ENCODE peak calls at places on chromosomes 2 and 18, in five cellular contexts. R, S, T, O and U are unnamed samples.

GRCh38 chr2:70041666-70042065 is 45.6 kb upstream of the PCBP1 start:
- DNase-seq in R (peak; percentile 5), S (no peak), T (no peak), O (no peak), U (no peak)

GRCh38 chr2:65073879-65074565 is 17.8 kb downstream of the CEP68 start:
- DNase-seq in R (no peak), S (no peak), T (no peak), O (no peak), U (no peak)

GRCh38 chr18:6660334-6660733 is 69.2 kb upstream of the ARHGAP28 start:
- DNase-seq in R (peak; percentile 51), S (peak; percentile 22), T (no peak), O (no peak), U (no peak)

GRCh38 chr2:100893753-100894530 is 74.0 kb downstream of the NPAS2 start:
- DNase-seq in R (peak; percentile 48), S (no peak), T (no peak), O (peak; percentile 96), U (peak; percentile 69)

GRCh38 chr2:241157841-241158545 is 7.7 kb downstream of the PPP1R7 start:
- DNase-seq in R (no peak), S (peak; percentile 51), T (no peak), O (no peak), U (no peak)

GRCh38 chr2:218622606-218623238 is 15.0 kb downstream of the PLCD4 start:
- DNase-seq in R (no peak), S (no peak), T (no peak), O (no peak), U (no peak)

GRCh38 chr2:45452866-45453265 is 158.2 kb downstream of the SRBD1 start:
- DNase-seq in R (no peak), S (peak; percentile 94), T (peak; percentile 89), O (no peak), U (no peak)

GRCh38 chr18:5895886-5896740 is 791 bp upstream of the TMEM200C start:
- DNase-seq in R (no peak), S (no peak), T (no peak), O (no peak), U (peak; percentile 12)

GRCh38 chr2:145095641-145096435 is 575.9 kb upstream of the ZEB2 start:
- DNase-seq in R (no peak), S (peak; percentile 78), T (peak; percentile 51), O (no peak), U (no peak)

GRCh38 chr18:5874336-5874735 is 21.0 kb downstream of the TMEM200C start:
- DNase-seq in R (no peak), S (no peak), T (no peak), O (no peak), U (no peak)

GRCh38 chr18:45081579-45082181 is 401.0 kb downstream of the SETBP1 start:
- DNase-seq in R (no peak), S (no peak), T (no peak), O (no peak), U (no peak)

GRCh38 chr2:138042311-138042710 is 78.0 kb downstream of the HNMT start:
- DNase-seq in R (no peak), S (no peak), T (no peak), O (no peak), U (no peak)

GRCh38 chr18:62152844-62153243 is 34.0 kb downstream of the PIGN start:
- DNase-seq in R (no peak), S (no peak), T (no peak), O (no peak), U (peak; percentile 11)

GRCh38 chr18:73381361-73382031 is 513.7 kb upstream of the NETO1 start:
- DNase-seq in R (no peak), S (no peak), T (no peak), O (no peak), U (no peak)

GRCh38 chr2:218981390-218982311 is 3.3 kb downstream of the FEV start:
- DNase-seq in R (peak; percentile 38), S (no peak), T (no peak), O (peak; percentile 34), U (no peak)

GRCh38 chr2:216936954-216937357 is 77.1 kb upstream of the TNP1 start:
- DNase-seq in R (no peak), S (peak; percentile 11), T (no peak), O (no peak), U (no peak)

GRCh38 chr2:60552096-60552850 is 1.2 kb downstream of the BCL11A start:
- DNase-seq in R (no peak), S (no peak), T (no peak), O (peak; percentile 17), U (peak; percentile 26)

GRCh38 chr2:65437392-65438135 is 5.2 kb upstream of the SPRED2 start:
- DNase-seq in R (no peak), S (no peak), T (no peak), O (no peak), U (no peak)

GRCh38 chr2:37782155-37782673 is 110.8 kb upstream of the CDC42EP3 start:
- DNase-seq in R (no peak), S (no peak), T (no peak), O (no peak), U (no peak)

GRCh38 chr2:29187926-29188325 is 72.7 kb downstream of the CLIP4 start:
- DNase-seq in R (no peak), S (peak; percentile 38), T (no peak), O (no peak), U (no peak)

GRCh38 chr2:96099861-96100798 is 16.2 kb downstream of the ADRA2B start:
- DNase-seq in R (peak; percentile 40), S (no peak), T (no peak), O (no peak), U (no peak)

GRCh38 chr2:40096360-40096759 is 317.3 kb upstream of the THUMPD2 start:
- DNase-seq in R (no peak), S (peak; percentile 41), T (no peak), O (peak; percentile 44), U (no peak)

GRCh38 chr2:28580078-28580477 is 84.2 kb downstream of the PLB1 start:
- DNase-seq in R (no peak), S (no peak), T (no peak), O (no peak), U (no peak)

GRCh38 chr18:77099501-77100370 is 32.8 kb downstream of the MBP start:
- DNase-seq in R (no peak), S (no peak), T (no peak), O (no peak), U (peak; percentile 57)

GRCh38 chr2:217928324-217929293 is 74.2 kb downstream of the TNS1 start:
- DNase-seq in R (no peak), S (no peak), T (no peak), O (no peak), U (no peak)

GRCh38 chr2:70990216-70990615 is 4.5 kb downstream of the TEX261 start:
- DNase-seq in R (no peak), S (no peak), T (no peak), O (no peak), U (no peak)

GRCh38 chr2:9763356-9764152 is 79.7 kb upstream of the TAF1B start:
- DNase-seq in R (no peak), S (no peak), T (no peak), O (no peak), U (no peak)

GRCh38 chr2:216057688-216058193 is 23.9 kb downstream of the PECR start:
- DNase-seq in R (peak; percentile 52), S (no peak), T (no peak), O (peak; percentile 85), U (peak; percentile 94)

GRCh38 chr2:190867182-190867581 is 13.4 kb upstream of the GLS start:
- DNase-seq in R (no peak), S (no peak), T (no peak), O (no peak), U (no peak)

GRCh38 chr2:11914455-11914854 is 168.0 kb downstream of the LPIN1 start:
- DNase-seq in R (no peak), S (peak; percentile 85), T (no peak), O (no peak), U (no peak)

GRCh38 chr2:221554769-221555510 is 17.2 kb downstream of the EPHA4 start:
- DNase-seq in R (peak; percentile 60), S (no peak), T (no peak), O (no peak), U (peak; percentile 59)

GRCh38 chr18:64333584-64333983 is 184.7 kb upstream of the LINC00305 start:
- DNase-seq in R (no peak), S (no peak), T (no peak), O (no peak), U (no peak)

GRCh38 chr2:68188831-68189230 is 31.1 kb downstream of the PNO1 start:
- DNase-seq in R (no peak), S (no peak), T (no peak), O (no peak), U (peak; percentile 48)

GRCh38 chr2:152587187-152587947 is 129.9 kb downstream of the PRPF40A start:
- DNase-seq in R (no peak), S (peak; percentile 35), T (no peak), O (no peak), U (no peak)

GRCh38 chr18:59388817-59389216 is 29.8 kb upstream of the LMAN1 start:
- DNase-seq in R (no peak), S (no peak), T (no peak), O (no peak), U (no peak)

GRCh38 chr2:14632133-14632936 is at the start of gene LRATD1:
- DNase-seq in R (peak; percentile 83), S (peak; percentile 48), T (peak; percentile 38), O (peak; percentile 53), U (no peak)

GRCh38 chr2:65686928-65687521 is 254.6 kb upstream of the SPRED2 start:
- DNase-seq in R (no peak), S (no peak), T (no peak), O (no peak), U (no peak)

GRCh38 chr2:136238552-136239346 is 120.8 kb upstream of the CXCR4 start:
- DNase-seq in R (no peak), S (peak; percentile 79), T (no peak), O (no peak), U (peak; percentile 78)

DNA sequence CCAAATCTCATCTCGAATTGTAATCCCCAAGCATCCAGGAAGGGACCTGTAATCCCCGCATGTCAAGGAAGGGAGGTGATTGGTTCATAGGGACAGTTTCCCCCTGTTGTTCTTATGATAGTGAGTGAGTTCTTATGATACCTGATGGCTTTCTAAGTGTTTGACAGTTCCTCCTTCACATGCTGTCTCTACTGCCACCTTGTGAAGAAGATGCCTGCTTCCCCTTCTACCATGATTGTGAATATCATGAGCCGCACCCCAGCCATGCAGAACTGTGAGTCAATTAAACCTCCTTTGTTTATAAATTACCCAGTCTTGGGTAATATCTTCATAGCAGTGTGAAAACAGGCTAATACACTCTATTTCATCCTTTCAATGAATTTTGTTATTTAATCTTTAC is 446.7 kb downstream of the RNF144A start:
- DNase-seq in R (no peak), S (no peak), T (no peak), O (peak; percentile 9), U (peak; percentile 33)
- TF ChIP-seq CTCF in R (peak; percentile 52), S (no peak), T (no peak), O (no peak), U (peak; percentile 15)

GRCh38 chr2:20350105-20350712 is 435 bp downstream of the PUM2 start:
- DNase-seq in R (no peak), S (no peak), T (no peak), O (no peak), U (peak; percentile 69)
- TF ChIP-seq CTCF in R (no peak), S (no peak), T (no peak), O (no peak), U (no peak)

GRCh38 chr2:55502590-55503141 is 16.9 kb upstream of the CFAP36 start:
- DNase-seq in R (no peak), S (no peak), T (no peak), O (no peak), U (no peak)
- TF ChIP-seq CTCF in R (no peak), S (no peak), T (no peak), O (no peak), U (no peak)

GRCh38 chr2:19312949-19313348 is 45.5 kb downstream of the OSR1 start:
- DNase-seq in R (no peak), S (peak; percentile 33), T (peak; percentile 4), O (peak; percentile 51), U (peak; percentile 19)
- TF ChIP-seq CTCF in R (no peak), S (peak; percentile 65), T (peak; percentile 56), O (no peak), U (peak; percentile 28)